ENCODE peak calls at places on chromosomes 16 and 17, in ten cellular contexts. P is caudate nucleus; Y is cardiac muscle cell; D is adipocyte; Q is CD8-positive, alpha-beta memory T cell; G is NCI-H1694; N is hippocampal formation; J is CD4-positive, alpha-beta T cell; T is astrocyte of the hippocampus; X is mucosa of descending colon. Z is an unnamed sample.

GRCh38 chr17:556431-556995 is 158.1 kb downstream of the VPS53 start:
- DNase-seq in P (no peak), Y (peak; percentile 54), D (no peak), Q (no peak), G (peak; percentile 14), N (no peak), J (no peak), T (no peak), X (no peak), Z (no peak)

GRCh38 chr17:74853669-74854068 is 6.0 kb downstream of the GRIN2C start:
- DNase-seq in P (no peak), Y (no peak), D (no peak), Q (no peak), G (no peak), N (no peak), J (no peak), T (no peak), X (no peak), Z (no peak)

GRCh38 chr16:19886061-19886792 is 1.6 kb upstream of the GPRC5B start:
- DNase-seq in P (peak; percentile 56), Y (peak; percentile 85), D (peak; percentile 88), Q (peak; percentile 65), G (peak; percentile 78), N (peak; percentile 81), J (peak; percentile 80), T (peak; percentile 89), X (peak; percentile 61), Z (peak; percentile 58)

GRCh38 chr16:77499373-77500285 is 64.8 kb upstream of the ADAMTS18 start:
- DNase-seq in P (no peak), Y (peak; percentile 69), D (no peak), Q (no peak), G (no peak), N (no peak), J (no peak), T (peak; percentile 72), X (peak; percentile 35), Z (peak; percentile 86)

GRCh38 chr17:82938486-82939212 is 98.8 kb upstream of the ZNF750 start:
- DNase-seq in P (no peak), Y (no peak), D (no peak), Q (no peak), G (no peak), N (no peak), J (no peak), T (no peak), X (peak; percentile 23), Z (no peak)

GRCh38 chr17:28119049-28119448 is 76.6 kb downstream of the NLK start:
- DNase-seq in P (no peak), Y (no peak), D (no peak), Q (no peak), G (no peak), N (no peak), J (no peak), T (peak; percentile 75), X (no peak), Z (no peak)

GRCh38 chr16:4096509-4096908 is 19.7 kb downstream of the ADCY9 start:
- DNase-seq in P (no peak), Y (no peak), D (no peak), Q (no peak), G (no peak), N (no peak), J (no peak), T (no peak), X (no peak), Z (no peak)

GRCh38 chr16:27198451-27199234 is 4.7 kb upstream of the KDM8 start:
- DNase-seq in P (no peak), Y (no peak), D (no peak), Q (no peak), G (no peak), N (no peak), J (no peak), T (no peak), X (no peak), Z (no peak)

GRCh38 chr16:7579454-7579853 is 246.8 kb downstream of the RBFOX1 start:
- DNase-seq in P (no peak), Y (no peak), D (no peak), Q (no peak), G (no peak), N (no peak), J (no peak), T (no peak), X (no peak), Z (no peak)

GRCh38 chr16:5028950-5029475 is 4.7 kb downstream of the NAGPA start:
- DNase-seq in P (peak; percentile 60), Y (no peak), D (no peak), Q (no peak), G (no peak), N (no peak), J (no peak), T (no peak), X (no peak), Z (no peak)

GRCh38 chr17:2054262-2054739 is 602 bp upstream of the HIC1 start:
- DNase-seq in P (no peak), Y (peak; percentile 70), D (peak; percentile 57), Q (peak; percentile 32), G (peak; percentile 27), N (no peak), J (no peak), T (peak; percentile 77), X (peak; percentile 67), Z (peak; percentile 72)

GRCh38 chr16:28304214-28304613 is 11.9 kb downstream of the SBK1 start:
- DNase-seq in P (no peak), Y (peak; percentile 69), D (peak; percentile 53), Q (no peak), G (no peak), N (no peak), J (no peak), T (peak; percentile 67), X (no peak), Z (peak; percentile 41)

GRCh38 chr16:30748634-30749445 is 615 bp downstream of the PHKG2 start:
- DNase-seq in P (no peak), Y (peak; percentile 61), D (peak; percentile 56), Q (peak; percentile 21), G (no peak), N (no peak), J (no peak), T (peak; percentile 58), X (no peak), Z (peak; percentile 53)

GRCh38 chr16:84585886-84586285 is 32.0 kb downstream of the COTL1 start:
- DNase-seq in P (peak; percentile 43), Y (no peak), D (no peak), Q (no peak), G (no peak), N (peak; percentile 65), J (no peak), T (no peak), X (peak; percentile 46), Z (no peak)

GRCh38 chr17:64706224-64707076 is 44.3 kb upstream of the SMURF2 start:
- DNase-seq in P (no peak), Y (no peak), D (no peak), Q (no peak), G (no peak), N (no peak), J (no peak), T (peak; percentile 23), X (no peak), Z (peak; percentile 83)

GRCh38 chr16:57962756-57963155 is 8.2 kb downstream of the CNGB1 start:
- DNase-seq in P (no peak), Y (no peak), D (no peak), Q (no peak), G (no peak), N (no peak), J (no peak), T (no peak), X (peak; percentile 25), Z (no peak)

GRCh38 chr16:75387951-75388350 is 45.4 kb downstream of the CFDP1 start:
- DNase-seq in P (no peak), Y (no peak), D (no peak), Q (no peak), G (no peak), N (no peak), J (no peak), T (no peak), X (no peak), Z (no peak)

GRCh38 chr17:60525624-60526514 is at the start of gene APPBP2:
- DNase-seq in P (peak; percentile 79), Y (peak; percentile 94), D (peak; percentile 97), Q (peak; percentile 68), G (peak; percentile 64), N (peak; percentile 85), J (peak; percentile 59), T (peak; percentile 96), X (peak; percentile 90), Z (peak; percentile 85)

GRCh38 chr16:87966685-87967185 is 15.5 kb downstream of the BANP start:
- DNase-seq in P (no peak), Y (no peak), D (peak; percentile 36), Q (no peak), G (no peak), N (peak; percentile 30), J (no peak), T (peak; percentile 73), X (no peak), Z (peak; percentile 31)

GRCh38 chr16:19837331-19837943 is 47.2 kb downstream of the GPRC5B start:
- DNase-seq in P (no peak), Y (no peak), D (no peak), Q (no peak), G (no peak), N (no peak), J (no peak), T (peak; percentile 31), X (no peak), Z (no peak)

GRCh38 chr17:45812102-45812501 is 28.0 kb downstream of the CRHR1 start:
- DNase-seq in P (no peak), Y (peak; percentile 15), D (no peak), Q (no peak), G (peak; percentile 37), N (no peak), J (no peak), T (no peak), X (no peak), Z (peak; percentile 17)

GRCh38 chr17:58533616-58534188 is 19.3 kb upstream of the MTMR4 start:
- DNase-seq in P (no peak), Y (no peak), D (no peak), Q (no peak), G (no peak), N (peak; percentile 48), J (no peak), T (no peak), X (no peak), Z (no peak)

GRCh38 chr16:83631006-83631405 is 176.8 kb upstream of the HSBP1 start:
- DNase-seq in P (no peak), Y (no peak), D (peak; percentile 34), Q (no peak), G (no peak), N (no peak), J (no peak), T (no peak), X (no peak), Z (peak; percentile 68)

GRCh38 chr16:404971-405486 is 3.3 kb downstream of the DECR2 start:
- DNase-seq in P (no peak), Y (no peak), D (no peak), Q (no peak), G (no peak), N (no peak), J (no peak), T (no peak), X (no peak), Z (no peak)

GRCh38 chr16:80993293-80993691 is 13.4 kb downstream of the CMC2 start:
- DNase-seq in P (no peak), Y (peak; percentile 94), D (peak; percentile 91), Q (no peak), G (no peak), N (peak; percentile 7), J (no peak), T (peak; percentile 95), X (no peak), Z (peak; percentile 81)

GRCh38 chr17:17493249-17493985 is 2.8 kb downstream of the RASD1 start:
- DNase-seq in P (no peak), Y (no peak), D (no peak), Q (no peak), G (no peak), N (no peak), J (no peak), T (no peak), X (no peak), Z (peak; percentile 14)

GRCh38 chr17:79188048-79188447 is 113.4 kb downstream of the ENGASE start:
- DNase-seq in P (no peak), Y (peak; percentile 6), D (peak; percentile 14), Q (no peak), G (no peak), N (no peak), J (no peak), T (peak; percentile 27), X (no peak), Z (no peak)

GRCh38 chr16:79348521-79349306 is 251.8 kb downstream of the MAF start:
- DNase-seq in P (no peak), Y (no peak), D (no peak), Q (no peak), G (no peak), N (no peak), J (no peak), T (no peak), X (no peak), Z (no peak)

Z was measured in M059J.